ENCODE peak calls at places on chromosomes 12 and 14, in nine cellular contexts. H is SK-N-SH, J is neural progenitor cell, Q is MM.1S, D is GM23338, P is HCT116, T is OCI-LY7, B is PC-3, N is hepatocyte. V is an unnamed sample.
A peak's percentile ranks its signal among the peaks of the same experiment; 100 is the strongest.

GRCh38 chr14:104284107-104284592 is 145.8 kb downstream of the KIF26A start:
- DNase-seq in T (no peak), D (no peak), N (no peak), P (no peak), B (no peak), H (peak; percentile 24), J (peak; percentile 36), Q (no peak), V (no peak)

GRCh38 chr12:54175130-54175963 is 13.4 kb downstream of the SMUG1 start:
- DNase-seq in B (no peak), H (no peak), N (no peak), J (no peak), Q (no peak), D (no peak), T (peak; percentile 20), P (no peak), V (no peak)

GRCh38 chr12:85835810-85836715 is at the start of gene RASSF9:
- DNase-seq in D (peak; percentile 28), B (peak; percentile 53), H (no peak), P (no peak), N (peak; percentile 70), J (peak; percentile 18), Q (no peak), T (no peak), V (peak; percentile 90)

GRCh38 chr14:89723930-89724915 is 230.3 kb downstream of the EFCAB11 start:
- DNase-seq in J (no peak), N (no peak), B (no peak), Q (no peak), H (no peak), T (no peak), P (no peak), D (no peak), V (peak; percentile 31)

GRCh38 chr12:91902860-91903683 is 242.6 kb downstream of the BTG1 start:
- DNase-seq in P (no peak), N (no peak), B (no peak), Q (no peak), T (no peak), H (no peak), J (no peak), D (no peak), V (peak; percentile 50)

GRCh38 chr14:87864356-87865230 is 128.4 kb downstream of the GALC start:
- DNase-seq in D (no peak), J (no peak), N (no peak), Q (no peak), P (no peak), H (no peak), T (no peak), B (no peak), V (no peak)

GRCh38 chr12:44930972-44931600 is 55.0 kb upstream of the NELL2 start:
- DNase-seq in J (peak; percentile 94), D (peak; percentile 95), H (peak; percentile 34), T (peak; percentile 86), Q (peak; percentile 84), B (peak; percentile 86), N (peak; percentile 88), P (peak; percentile 40), V (peak; percentile 91)

GRCh38 chr14:92586001-92586947 is 72.7 kb downstream of the RIN3 start:
- DNase-seq in J (no peak), D (no peak), Q (peak; percentile 45), T (no peak), P (no peak), N (peak; percentile 52), H (no peak), B (peak; percentile 77), V (peak; percentile 93)

GRCh38 chr14:88688386-88688785 is 104.4 kb downstream of the EML5 start:
- DNase-seq in B (no peak), J (no peak), H (no peak), T (no peak), N (no peak), D (no peak), P (no peak), Q (no peak), V (no peak)

GRCh38 chr12:123150273-123150803 is 552 bp downstream of the PITPNM2 start:
- DNase-seq in D (peak; percentile 55), N (no peak), B (peak; percentile 20), H (peak; percentile 88), J (peak; percentile 16), Q (no peak), P (no peak), T (no peak), V (no peak)

GRCh38 chr14:104145826-104146642 is 7.6 kb downstream of the KIF26A start:
- DNase-seq in P (no peak), D (no peak), T (no peak), H (peak; percentile 49), J (no peak), B (no peak), N (no peak), Q (no peak), V (no peak)

DNA sequence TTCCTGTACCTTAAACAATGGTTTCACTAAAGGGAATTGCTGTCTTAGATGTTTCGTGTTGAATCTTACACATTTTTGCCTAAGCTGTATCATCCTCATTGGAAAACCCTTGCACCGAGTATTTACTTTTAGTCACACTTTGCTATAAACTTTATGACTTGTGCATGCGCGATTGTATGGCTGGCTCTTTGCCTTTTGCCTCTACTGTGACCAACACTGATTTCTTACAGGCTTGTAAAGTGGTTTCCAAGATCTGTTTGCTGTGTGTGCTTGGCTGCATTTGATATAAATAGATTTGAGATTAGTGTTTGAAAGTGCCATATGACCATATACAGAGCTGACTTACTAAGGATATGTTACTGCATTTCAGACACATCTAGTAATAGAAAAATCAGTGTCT is 40.5 kb downstream of the RASSF3 start:
- DNase-seq in D (no peak), N (peak; percentile 68), T (no peak), Q (no peak), J (no peak), B (peak; percentile 97), P (no peak), H (no peak), V (no peak)
- TF ChIP-seq EZH2phosphoT487 in D (no peak), N (no peak), T (no peak), Q (no peak), J (no peak), B (no peak), P (no peak), H (no peak), V (no peak)

GRCh38 chr12:2212971-2213869 is 160.4 kb downstream of the CACNA1C start:
- DNase-seq in T (no peak), H (peak; percentile 81), P (no peak), B (no peak), Q (peak; percentile 10), D (peak; percentile 55), J (peak; percentile 50), N (peak; percentile 72), V (no peak)
- H3K4me1 ChIP-seq in T (peaks cover 14% of the 10 kb centered on the region), H (peaks cover 26% of the 10 kb centered on the region), P (peaks cover 9% of the 10 kb centered on the region), B (no peaks in the 10 kb centered on the region), Q (no peaks in the 10 kb centered on the region), D (peaks cover 9% of the 10 kb centered on the region), J (peaks cover 11% of the 10 kb centered on the region), N (peaks cover 12% of the 10 kb centered on the region), V (no peaks in the 10 kb centered on the region)

DNA sequence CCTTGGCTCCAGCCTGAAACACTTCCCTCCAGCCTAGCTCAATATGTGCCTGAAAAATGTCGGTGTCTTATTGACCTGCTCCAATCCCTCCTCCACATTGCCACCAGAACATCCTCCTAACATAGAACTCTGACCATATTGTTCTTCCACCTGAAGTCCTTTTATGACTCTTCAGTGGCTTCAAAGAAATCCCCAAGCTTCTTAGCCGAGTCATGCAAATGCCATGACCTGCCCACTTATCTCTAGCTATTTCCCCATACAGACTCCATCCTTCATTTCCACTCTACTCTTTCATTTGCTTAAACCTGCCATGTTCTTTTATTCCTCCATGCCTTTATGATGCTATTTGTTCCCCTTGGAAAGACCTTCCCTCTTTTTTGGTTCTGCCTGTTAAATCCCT is 568.6 kb downstream of the ETNK1 start:
- DNase-seq in B (no peak), N (no peak), T (no peak), D (no peak), P (no peak), J (no peak), Q (no peak), H (no peak), V (no peak)
- TF ChIP-seq EZH2phosphoT487 in B (no peak), N (no peak), T (no peak), D (no peak), P (no peak), J (no peak), Q (no peak), H (no peak), V (no peak)

DNA sequence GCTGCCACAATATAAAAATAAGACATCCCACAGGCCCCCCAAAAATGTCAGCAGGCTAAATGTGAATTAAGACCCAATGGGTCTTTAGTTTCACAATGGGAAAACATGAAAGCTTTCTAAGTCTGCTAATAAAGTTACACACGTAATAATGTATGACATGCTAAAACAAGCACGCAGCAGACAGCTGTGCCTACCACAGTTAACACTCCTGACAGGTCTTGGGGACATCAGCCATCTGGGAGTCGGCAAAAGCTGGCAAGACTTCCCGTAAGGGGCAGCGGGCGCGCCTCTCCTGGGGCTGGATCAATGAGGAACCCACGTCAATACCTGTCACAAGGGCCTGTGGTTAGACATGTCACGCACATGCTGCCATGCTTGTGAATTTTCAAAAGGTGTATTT is 45.1 kb downstream of the ACTN1 start:
- DNase-seq in D (no peak), H (no peak), P (no peak), B (no peak), T (no peak), J (no peak), Q (no peak), N (no peak), V (no peak)
- H3K4me1 ChIP-seq in D (peaks cover 34% of the 10 kb centered on the region), H (peaks cover 54% of the 10 kb centered on the region), P (peaks cover 26% of the 10 kb centered on the region), B (peaks cover 16% of the 10 kb centered on the region), T (no peaks in the 10 kb centered on the region), J (peaks cover 12% of the 10 kb centered on the region), Q (no peaks in the 10 kb centered on the region), N (peaks cover 29% of the 10 kb centered on the region), V (peaks cover 40% of the 10 kb centered on the region)

DNA sequence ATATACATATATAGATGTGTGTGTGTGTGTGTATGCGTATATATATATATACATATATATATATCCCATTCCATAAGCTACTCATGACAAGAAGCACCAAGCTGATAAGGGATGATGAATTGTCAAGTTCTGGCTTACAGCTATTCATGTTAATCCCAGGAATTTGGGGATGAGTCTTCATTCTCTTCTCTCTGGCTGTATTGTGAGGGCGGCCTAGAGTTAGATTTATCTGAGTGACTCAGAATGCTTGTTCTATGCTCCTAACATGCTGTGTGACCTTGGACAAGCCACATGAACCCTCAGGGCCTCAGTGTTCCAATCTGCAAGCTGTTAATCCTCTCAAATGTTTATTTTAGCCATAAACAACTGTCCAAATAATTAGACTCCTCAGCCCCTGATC is 749.0 kb downstream of the MED13L start:
- DNase-seq in B (no peak), T (no peak), D (no peak), J (no peak), H (no peak), Q (no peak), P (no peak), N (no peak), V (no peak)
- TF ChIP-seq EZH2phosphoT487 in B (no peak), T (no peak), D (no peak), J (no peak), H (no peak), Q (no peak), P (no peak), N (no peak), V (no peak)

GRCh38 chr12:6872073-6873048 is 742 bp downstream of the SPSB2 start:
- DNase-seq in T (peak; percentile 87), P (peak; percentile 49), D (peak; percentile 90), Q (peak; percentile 82), H (peak; percentile 91), J (peak; percentile 95), B (peak; percentile 82), N (peak; percentile 93), V (peak; percentile 89)
- H3K4me1 ChIP-seq in T (peaks cover 49% of the 10 kb centered on the region), P (peaks cover 50% of the 10 kb centered on the region), D (peaks cover 41% of the 10 kb centered on the region), Q (peaks cover 31% of the 10 kb centered on the region), H (peaks cover 39% of the 10 kb centered on the region), J (peaks cover 13% of the 10 kb centered on the region), B (peaks cover 31% of the 10 kb centered on the region), N (peaks cover 29% of the 10 kb centered on the region), V (peaks cover 33% of the 10 kb centered on the region)